ENCODE peak calls at places on chromosomes 16 and 17, in ten cellular contexts. U is neural progenitor cell; D is breast epithelium; Y is PC-3; O is pancreas; M is CD8-positive, alpha-beta memory T cell; A is IMR-90; N is DND-41; B is tibial artery; P is transverse colon. X is an unnamed sample. For H3K4me1, the result is how much of the 10 kb centered on the place peaks cover.

GRCh38 chr17:73302189-73302588 is 9.6 kb downstream of the CDC42EP4 start:
- DNase-seq in U (no peak), D (no peak), Y (no peak), O (no peak), M (no peak), A (no peak), N (no peak), B (no peak), P (no peak), X (no peak)

GRCh38 chr17:918102-918740 is 61.4 kb downstream of the NXN start:
- DNase-seq in U (no peak), D (no peak), Y (no peak), O (no peak), M (no peak), A (no peak), N (no peak), B (no peak), P (no peak), X (no peak)

GRCh38 chr17:69390735-69391501 is 23.6 kb upstream of the MAP2K6 start:
- DNase-seq in U (no peak), D (no peak), Y (no peak), O (no peak), M (no peak), A (no peak), N (no peak), B (no peak), P (peak), X (no peak)

GRCh38 chr17:79986441-79987186 is 49.1 kb downstream of the TBC1D16 start:
- DNase-seq in U (no peak), D (no peak), Y (no peak), O (peak), M (peak), A (peak), N (no peak), B (peak), P (no peak), X (peak)

GRCh38 chr17:44235583-44235936 is 16.1 kb upstream of the UBTF start:
- DNase-seq in U (no peak), D (no peak), Y (peak), O (no peak), M (no peak), A (peak), N (no peak), B (no peak), P (no peak), X (peak)

GRCh38 chr17:46009681-46010596 is 10.9 kb downstream of the STH start:
- DNase-seq in U (no peak), D (no peak), Y (no peak), O (no peak), M (peak), A (peak), N (no peak), B (no peak), P (no peak), X (no peak)

GRCh38 chr17:80772906-80773242 is 218.8 kb upstream of the CHMP6 start:
- DNase-seq in U (no peak), D (no peak), Y (no peak), O (no peak), M (no peak), A (no peak), N (no peak), B (no peak), P (no peak), X (no peak)

GRCh38 chr17:17435323-17435722 is 41.5 kb upstream of the MED9 start:
- DNase-seq in U (no peak), D (no peak), Y (peak), O (no peak), M (no peak), A (peak), N (no peak), B (no peak), P (no peak), X (no peak)

GRCh38 chr17:1045456-1045855 is 48.5 kb downstream of the TIMM22 start:
- DNase-seq in U (no peak), D (no peak), Y (no peak), O (no peak), M (no peak), A (no peak), N (no peak), B (no peak), P (no peak), X (no peak)

GRCh38 chr16:26772503-26772902 is 294.2 kb upstream of the C16orf82 start:
- DNase-seq in U (no peak), D (no peak), Y (no peak), O (no peak), M (no peak), A (no peak), N (no peak), B (no peak), P (no peak), X (no peak)

GRCh38 chr16:56961386-56961785 is 364 bp upstream of the CETP start:
- DNase-seq in U (no peak), D (no peak), Y (no peak), O (no peak), M (no peak), A (peak), N (no peak), B (no peak), P (no peak), X (no peak)

GRCh38 chr16:89912627-89913026 is 6.0 kb upstream of the MC1R start:
- DNase-seq in U (no peak), D (no peak), Y (no peak), O (no peak), M (no peak), A (no peak), N (no peak), B (no peak), P (no peak), X (no peak)
- H3K4me1 ChIP-seq in U (under half), D (under half), Y (under half), O (under half), M (under half), A (under half), N (under half), B (under half), P (under half), X (under half)

GRCh38 chr17:64111831-64112230 is 18.1 kb downstream of the ERN1 start:
- DNase-seq in U (no peak), D (no peak), Y (no peak), O (no peak), M (no peak), A (no peak), N (no peak), B (no peak), P (no peak), X (no peak)

GRCh38 chr17:64106918-64107317 is 23.0 kb downstream of the ERN1 start:
- DNase-seq in U (no peak), D (no peak), Y (no peak), O (no peak), M (no peak), A (no peak), N (no peak), B (no peak), P (no peak), X (no peak)

GRCh38 chr17:64110436-64111152 is 19.4 kb downstream of the ERN1 start:
- DNase-seq in U (no peak), D (no peak), Y (no peak), O (no peak), M (no peak), A (no peak), N (no peak), B (no peak), P (no peak), X (no peak)

GRCh38 chr17:64107517-64108235 is 22.3 kb downstream of the ERN1 start:
- DNase-seq in U (no peak), D (no peak), Y (peak), O (no peak), M (no peak), A (no peak), N (no peak), B (no peak), P (no peak), X (no peak)

DNA sequence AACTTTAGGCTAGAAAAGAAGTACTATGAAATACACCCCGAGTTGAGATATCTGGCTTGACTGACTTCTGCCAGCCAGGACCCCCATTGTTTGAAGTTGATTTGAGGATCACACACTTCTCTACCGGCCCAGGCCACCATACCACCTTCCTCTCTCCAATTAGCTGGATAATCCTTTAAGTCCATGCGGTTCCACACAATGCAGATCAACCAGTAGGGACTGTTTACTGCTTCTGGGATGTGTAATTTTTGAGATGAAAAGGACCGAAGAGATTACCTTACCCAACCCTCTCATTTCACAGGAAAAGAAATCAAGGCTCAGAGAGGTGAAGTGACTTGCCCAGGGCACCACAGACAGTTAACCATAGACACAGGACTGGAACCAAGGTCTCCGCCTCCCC is 20.5 kb downstream of the ERN1 start:
- DNase-seq in U (peak), D (no peak), Y (no peak), O (no peak), M (no peak), A (no peak), N (no peak), B (no peak), P (no peak), X (no peak)
- H3K4me3 ChIP-seq in U (no peak), D (no peak), Y (no peak), O (no peak), M (no peak), A (no peak), N (no peak), B (no peak), P (no peak), X (no peak)

DNA sequence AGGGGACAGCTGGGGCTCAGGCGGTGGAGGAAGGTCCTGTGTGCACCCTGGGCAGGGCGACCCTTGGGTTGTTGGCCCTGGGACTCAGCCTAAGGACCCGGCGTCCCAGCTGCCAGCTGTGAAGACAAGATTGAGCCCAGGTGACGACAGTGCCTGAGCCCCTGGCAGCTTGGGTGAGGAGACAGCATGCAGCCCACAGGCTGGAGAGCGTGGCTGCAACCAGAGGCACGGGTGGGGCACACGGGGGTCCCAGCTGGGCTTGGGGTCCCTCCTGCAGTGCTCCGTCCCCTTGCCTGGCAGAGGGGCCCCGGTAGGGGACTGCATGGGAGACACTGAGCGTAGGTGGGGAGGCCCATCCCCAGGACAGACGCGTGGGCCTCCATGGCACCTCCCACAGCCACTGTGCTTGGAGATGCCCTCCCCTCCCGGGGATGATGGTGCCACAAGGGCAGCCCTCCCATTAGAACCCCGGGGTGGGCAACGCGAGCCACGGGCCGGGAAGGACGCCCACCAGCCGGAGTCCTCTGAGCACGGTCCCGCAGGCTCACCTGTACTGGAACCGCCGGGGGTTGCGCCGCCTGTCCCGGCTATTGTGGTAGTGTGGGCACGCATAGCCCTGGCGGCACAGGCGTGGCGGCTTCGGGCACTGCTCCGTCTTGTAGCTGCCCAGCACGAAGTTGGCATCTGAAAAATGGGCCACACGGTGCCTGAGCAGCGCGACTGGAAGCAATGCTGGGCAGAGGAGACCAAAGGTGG is 15.5 kb downstream of the UNKL start:
- DNase-seq in U (no peak), D (no peak), Y (no peak), O (no peak), M (no peak), A (no peak), N (no peak), B (no peak), P (no peak), X (peak)
- H3K4me1 ChIP-seq in U (under half), D (under half), Y (under half), O (under half), M (under half), A (under half), N (under half), B (under half), P (under half), X (under half)

DNA sequence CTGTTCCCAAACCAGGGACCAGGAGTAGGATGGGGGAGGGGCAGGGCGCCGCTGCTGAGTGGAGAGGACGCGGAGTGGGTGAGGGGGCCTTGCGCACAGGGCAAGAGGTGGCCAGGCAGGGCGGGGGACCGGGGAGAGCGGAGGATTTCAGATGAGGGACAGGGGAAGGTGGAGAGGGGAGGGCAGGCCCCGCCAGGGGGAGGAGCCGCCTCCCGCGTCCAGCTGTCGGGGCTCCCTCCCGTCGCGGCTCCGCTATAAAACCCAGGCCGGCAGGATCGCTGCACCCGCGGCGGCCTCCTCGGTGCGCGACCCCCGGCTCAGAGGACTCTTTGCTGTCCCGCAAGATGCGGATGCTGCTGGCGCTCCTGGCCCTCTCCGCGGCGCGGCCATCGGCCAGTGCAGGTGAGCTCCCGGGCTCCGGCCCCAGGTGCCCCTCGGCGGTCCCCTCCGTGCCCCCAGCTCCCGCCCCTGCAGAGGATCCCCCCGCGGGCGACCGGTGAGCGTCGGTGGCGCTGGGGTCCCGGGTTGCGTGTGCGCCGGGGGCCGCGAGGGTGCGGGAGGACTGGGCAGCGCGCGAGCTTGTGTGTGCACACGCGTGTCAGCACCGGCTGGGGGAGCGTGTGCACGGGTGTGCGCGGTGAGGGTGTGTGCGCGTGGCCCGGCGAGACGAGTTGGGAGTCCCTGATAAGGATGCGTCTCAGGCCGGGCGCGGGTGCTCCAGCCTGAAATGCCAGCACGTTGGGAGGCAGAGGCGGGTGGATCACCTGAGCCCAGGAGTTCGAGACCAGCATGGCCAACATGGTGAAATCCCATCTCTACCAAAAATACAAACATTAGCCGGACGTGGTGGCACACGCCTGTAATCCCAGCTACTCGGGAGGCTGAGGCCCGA is at the start of gene CA4:
- DNase-seq in U (peak), D (no peak), Y (no peak), O (peak), M (no peak), A (no peak), N (no peak), B (no peak), P (no peak), X (no peak)
- H3K4me3 ChIP-seq in U (peak), D (peak), Y (no peak), O (peak), M (no peak), A (no peak), N (no peak), B (peak), P (peak), X (no peak)

GRCh38 chr17:41186872-41187271 is 2.2 kb upstream of the KRTAP4-1 start:
- DNase-seq in U (no peak), D (no peak), Y (no peak), O (no peak), M (no peak), A (no peak), N (no peak), B (no peak), P (no peak), X (no peak)
- H3K4me1 ChIP-seq in U (under half), D (under half), Y (under half), O (under half), M (under half), A (under half), N (under half), B (under half), P (under half), X (under half)

DNA sequence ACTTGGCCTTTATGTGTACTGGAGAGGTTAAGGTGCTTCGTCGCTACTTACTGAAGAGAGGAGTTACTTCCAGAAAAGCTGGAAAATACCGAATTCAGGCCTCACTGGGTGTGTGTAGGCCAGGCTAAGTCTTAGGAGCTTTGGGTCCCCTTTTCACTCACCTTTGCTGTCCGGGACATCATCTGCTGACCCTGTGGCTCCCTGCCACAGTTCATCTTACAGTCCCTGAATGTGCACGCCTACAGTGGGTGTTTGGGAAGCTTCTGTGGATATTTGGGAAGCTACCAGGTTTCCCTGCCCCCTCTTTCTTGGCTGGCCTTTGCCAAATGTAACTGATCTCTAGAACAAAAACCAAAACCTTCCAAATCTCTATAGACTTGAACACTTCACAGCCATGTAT is 51.4 kb downstream of the ELAC2 start:
- DNase-seq in U (no peak), D (no peak), Y (no peak), O (no peak), M (no peak), A (no peak), N (no peak), B (no peak), P (no peak), X (no peak)
- H3K4me3 ChIP-seq in U (no peak), D (no peak), Y (no peak), O (no peak), M (no peak), A (no peak), N (no peak), B (no peak), P (no peak), X (no peak)

DNA sequence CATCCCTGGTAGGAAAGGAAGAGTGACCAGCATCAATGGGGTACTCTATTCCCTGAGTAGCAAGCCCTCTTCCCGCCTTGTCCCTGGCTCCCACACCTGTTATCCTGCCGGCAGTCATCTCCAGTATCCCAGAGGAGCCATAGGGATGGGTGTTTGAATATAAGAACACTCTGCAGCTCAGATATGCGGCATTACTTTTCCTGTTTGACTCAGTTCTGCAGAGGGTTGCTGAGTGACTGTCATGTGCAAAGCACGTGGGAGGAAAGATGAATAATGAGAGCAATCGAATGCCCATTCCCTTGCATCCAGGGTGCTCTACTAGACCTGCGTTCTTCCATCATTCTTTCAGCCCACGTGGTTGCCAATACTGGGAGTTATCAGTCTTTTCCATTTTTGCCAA is 115.1 kb downstream of the PRKCB start:
- DNase-seq in U (no peak), D (no peak), Y (no peak), O (no peak), M (no peak), A (no peak), N (no peak), B (no peak), P (no peak), X (no peak)
- H3K4me1 ChIP-seq in U (under half), D (under half), Y (under half), O (under half), M (half or more), A (under half), N (half or more), B (under half), P (under half), X (under half)

GRCh38 chr16:88936008-88936912 is 40.7 kb downstream of the CBFA2T3 start:
- DNase-seq in U (no peak), D (no peak), Y (peak), O (peak), M (no peak), A (no peak), N (no peak), B (peak), P (peak), X (no peak)
- H3K4me3 ChIP-seq in U (no peak), D (no peak), Y (no peak), O (no peak), M (no peak), A (no peak), N (no peak), B (no peak), P (no peak), X (no peak)

X was measured in RWPE2.